ENCODE peak calls at places on chromosomes 16 and 17, in four cellular contexts. V is lung, M is IMR-90, Q is right cardiac atrium. L is an unnamed sample. For H3K4me1, the result is how much of the 10 kb centered on the place peaks cover.

GRCh38 chr17:81550285-81550684 is 1.9 kb downstream of the FAAP100 start:
- DNase-seq in V (no peak), M (no peak), Q (peak), L (no peak)

GRCh38 chr16:265711-266110 is 10.0 kb downstream of the RGS11 start:
- DNase-seq in V (no peak), M (no peak), Q (peak), L (no peak)

GRCh38 chr16:12459401-12459791 is 344.3 kb downstream of the CPPED1 start:
- DNase-seq in V (peak), M (no peak), Q (peak), L (no peak)

GRCh38 chr17:4796550-4796915 is 569 bp downstream of the PSMB6 start:
- DNase-seq in V (no peak), M (peak), Q (peak), L (peak)

GRCh38 chr16:67265834-67266233 is 13.5 kb upstream of the PLEKHG4 start:
- DNase-seq in V (no peak), M (no peak), Q (no peak), L (no peak)

GRCh38 chr16:13110124-13110796 is 208.9 kb downstream of the SHISA9 start:
- DNase-seq in V (no peak), M (no peak), Q (no peak), L (no peak)

GRCh38 chr16:56068314-56068713 is 123.0 kb upstream of the GNAO1 start:
- DNase-seq in V (no peak), M (no peak), Q (no peak), L (no peak)

GRCh38 chr16:71963125-71963875 is 36.9 kb downstream of the PKD1L3 start:
- DNase-seq in V (no peak), M (no peak), Q (no peak), L (no peak)

GRCh38 chr16:4414187-4414909 is 2.0 kb downstream of the CORO7 start:
- DNase-seq in V (no peak), M (no peak), Q (no peak), L (no peak)

GRCh38 chr16:78206623-78207223 is 107.3 kb downstream of the WWOX start:
- DNase-seq in V (no peak), M (no peak), Q (no peak), L (no peak)

GRCh38 chr17:1648582-1649115 is 1.0 kb downstream of the RILP start:
- DNase-seq in V (peak), M (peak), Q (peak), L (peak)

GRCh38 chr16:8998114-8998513 is 34.4 kb upstream of the USP7 start:
- DNase-seq in V (no peak), M (peak), Q (no peak), L (peak)

GRCh38 chr17:38333635-38334295 is 10.0 kb downstream of the GPR179 start:
- DNase-seq in V (no peak), M (no peak), Q (no peak), L (peak)

GRCh38 chr16:80746231-80746630 is 58.2 kb downstream of the CDYL2 start:
- DNase-seq in V (no peak), M (no peak), Q (no peak), L (no peak)

GRCh38 chr17:38628441-38628840 is 22.7 kb upstream of the SRCIN1 start:
- DNase-seq in V (no peak), M (peak), Q (no peak), L (peak)

GRCh38 chr16:47881574-47881973 is 274.2 kb downstream of the ABCC12 start:
- DNase-seq in V (no peak), M (no peak), Q (no peak), L (no peak)

GRCh38 chr16:85399583-85400284 is 213.4 kb upstream of the GSE1 start:
- DNase-seq in V (no peak), M (no peak), Q (peak), L (no peak)

GRCh38 chr17:7967751-7968150 is 34.7 kb upstream of the GUCY2D start:
- DNase-seq in V (no peak), M (no peak), Q (no peak), L (no peak)

GRCh38 chr16:85220125-85220839 is 108.0 kb upstream of the CIBAR2 start:
- DNase-seq in V (peak), M (peak), Q (peak), L (peak)

GRCh38 chr16:2948807-2949704 is 15.0 kb upstream of the KREMEN2 start:
- DNase-seq in V (no peak), M (no peak), Q (peak), L (no peak)

GRCh38 chr16:46859719-46860152 is 24.4 kb upstream of the GPT2 start:
- DNase-seq in V (no peak), M (peak), Q (no peak), L (no peak)

GRCh38 chr16:84839054-84839453 is 19.3 kb downstream of the CRISPLD2 start:
- DNase-seq in V (no peak), M (peak), Q (no peak), L (no peak)

GRCh38 chr16:29813644-29814562 is 1.9 kb downstream of the PRRT2 start:
- DNase-seq in V (no peak), M (no peak), Q (peak), L (no peak)

GRCh38 chr17:57329380-57330214 is 73.3 kb downstream of the MSI2 start:
- DNase-seq in V (no peak), M (peak), Q (no peak), L (no peak)

GRCh38 chr16:30805370-30806169 is 18.6 kb upstream of the ZNF629 start:
- DNase-seq in V (peak), M (peak), Q (peak), L (peak)

GRCh38 chr17:16383216-16383615 is 2.3 kb downstream of the UBB start:
- DNase-seq in V (no peak), M (no peak), Q (no peak), L (no peak)

GRCh38 chr17:29590261-29590978 is 972 bp upstream of the GIT1 start:
- DNase-seq in V (no peak), M (peak), Q (peak), L (peak)

GRCh38 chr16:24853830-24854229 is 8.1 kb downstream of the SLC5A11 start:
- DNase-seq in V (no peak), M (peak), Q (peak), L (peak)

GRCh38 chr17:69870091-69870530 is 204.9 kb upstream of the KCNJ16 start:
- DNase-seq in V (no peak), M (peak), Q (no peak), L (no peak)

GRCh38 chr17:79678091-79678731 is 52.5 kb upstream of the ENPP7 start:
- DNase-seq in V (no peak), M (no peak), Q (no peak), L (no peak)

GRCh38 chr17:37826497-37827115 is 81.7 kb upstream of the HNF1B start:
- DNase-seq in V (no peak), M (no peak), Q (peak), L (no peak)

GRCh38 chr17:19386276-19386863 is 620 bp downstream of the MFAP4 start:
- DNase-seq in V (peak), M (peak), Q (peak), L (peak)

GRCh38 chr16:31134625-31135534 is 647 bp downstream of the PRSS8 start:
- DNase-seq in V (peak), M (no peak), Q (peak), L (no peak)

GRCh38 chr17:1627987-1628855 is at the start of gene SLC43A2:
- DNase-seq in V (peak), M (peak), Q (peak), L (peak)

GRCh38 chr16:86761117-86761971 is 183.0 kb downstream of the FOXL1 start:
- DNase-seq in V (peak), M (peak), Q (peak), L (peak)

GRCh38 chr16:76963614-76964315 is 227.2 kb upstream of the MON1B start:
- DNase-seq in V (no peak), M (no peak), Q (no peak), L (no peak)

GRCh38 chr17:18257747-18258355 is 687 bp downstream of the FLII start:
- DNase-seq in V (peak), M (peak), Q (peak), L (no peak)

GRCh38 chr16:75196826-75197225 is 10.1 kb downstream of the CTRB2 start:
- DNase-seq in V (no peak), M (no peak), Q (no peak), L (no peak)

GRCh38 chr16:10870137-10870776 is 6.7 kb upstream of the CIITA start:
- DNase-seq in V (no peak), M (no peak), Q (no peak), L (no peak)
- H3K4me1 ChIP-seq in V (under half), M (under half), Q (under half), L (under half)

GRCh38 chr17:75978938-75979704 is at the start of the genes ACOX1 and TEN1:
- DNase-seq in V (peak), M (peak), Q (peak), L (peak)
- H3K4me1 ChIP-seq in V (under half), M (under half), Q (under half), L (under half)

GRCh38 chr17:83079766-83080616 is 582 bp downstream of the METRNL start:
- DNase-seq in V (no peak), M (no peak), Q (no peak), L (no peak)

GRCh38 chr17:83081561-83082201 is 2.3 kb downstream of the METRNL start:
- DNase-seq in V (no peak), M (peak), Q (peak), L (no peak)

GRCh38 chr17:83079340-83079747 is at the start of gene METRNL:
- DNase-seq in V (peak), M (peak), Q (peak), L (peak)

GRCh38 chr17:83082435-83082834 is 3.0 kb downstream of the METRNL start:
- DNase-seq in V (no peak), M (no peak), Q (no peak), L (no peak)

DNA sequence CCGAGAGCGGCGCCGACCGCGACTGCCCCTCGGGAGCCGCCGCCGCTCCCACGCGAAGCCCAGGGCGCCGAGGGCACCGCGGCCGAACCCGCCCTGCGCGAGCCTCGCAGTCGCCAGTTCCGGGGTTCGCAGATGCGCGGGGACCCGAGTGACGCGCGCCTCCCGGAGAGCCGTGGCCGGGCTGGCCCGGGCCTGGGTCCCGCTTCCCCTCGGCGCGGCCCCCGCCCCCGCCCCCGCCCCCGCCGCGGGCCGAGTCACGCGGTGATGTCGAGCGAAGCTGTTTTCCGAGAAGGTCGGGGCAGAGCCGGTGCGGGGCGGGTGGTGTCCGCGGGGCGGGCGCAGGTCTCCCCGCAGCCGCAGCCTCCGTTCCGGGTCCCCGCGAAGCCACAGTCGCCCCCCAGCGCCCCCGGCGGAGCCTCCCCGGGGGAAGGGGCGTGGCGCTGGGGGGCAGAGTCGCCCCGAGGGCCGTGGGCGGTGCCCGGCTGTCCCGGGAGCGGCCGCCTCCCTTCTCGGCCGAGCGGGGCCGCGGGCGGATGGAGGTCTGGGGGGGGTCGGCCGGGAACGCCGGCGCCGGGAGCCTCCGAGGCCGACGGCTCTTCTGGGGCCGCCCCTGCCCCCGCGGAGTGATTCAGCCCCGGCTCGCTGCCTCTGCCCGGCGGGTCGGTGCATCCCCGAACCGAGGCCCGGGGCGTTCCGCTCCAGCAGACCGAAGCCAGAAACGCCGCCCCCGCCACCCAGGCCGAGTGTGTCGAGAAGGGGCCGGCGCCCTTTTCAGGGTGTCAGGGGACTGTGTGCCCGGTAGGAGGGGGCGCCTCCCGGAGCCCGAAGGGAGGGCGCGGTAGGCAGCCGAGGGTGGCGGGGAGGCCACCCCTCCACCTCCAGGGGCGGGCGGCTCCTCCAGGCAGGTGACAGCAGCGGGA is 1.5 kb downstream of the METRNL start:
- DNase-seq in V (no peak), M (peak), Q (peak), L (no peak)
- H3K4me1 ChIP-seq in V (under half), M (under half), Q (under half), L (under half)

DNA sequence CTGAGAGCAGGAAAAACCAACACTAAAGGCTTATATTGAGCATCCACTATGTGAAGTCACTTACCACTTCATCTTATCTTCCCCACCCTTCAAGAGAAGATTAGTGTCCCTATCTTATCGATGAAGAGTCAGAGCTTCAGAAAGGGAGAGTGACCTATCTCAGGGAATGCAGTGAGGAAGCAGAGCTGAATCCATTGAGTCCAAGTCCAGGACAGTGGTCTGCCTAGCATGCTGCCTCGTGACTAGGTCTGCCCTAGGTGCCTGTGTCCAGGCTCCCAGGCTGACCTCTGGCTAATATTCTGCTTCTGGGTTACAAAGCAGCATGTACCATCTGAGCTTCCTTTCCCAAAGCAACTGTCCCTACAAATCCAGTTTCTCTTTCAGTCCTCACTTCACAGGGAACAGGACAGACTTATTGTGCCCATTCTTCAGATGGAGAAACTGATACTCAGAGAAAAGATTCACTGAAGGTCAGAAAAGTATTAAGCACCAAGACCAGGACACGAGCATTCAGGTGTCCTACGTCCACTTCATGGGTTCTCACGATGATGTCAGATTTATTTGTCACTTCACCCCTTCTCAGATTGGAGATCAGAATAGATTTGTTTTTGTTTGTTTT is 13.3 kb upstream of the FZD2 start:
- DNase-seq in V (no peak), M (no peak), Q (no peak), L (no peak)
- H3K4me1 ChIP-seq in V (under half), M (half or more), Q (under half), L (under half)

GRCh38 chr17:50059759-50060273 is 3.9 kb downstream of the ITGA3 start:
- DNase-seq in V (no peak), M (peak), Q (peak), L (no peak)

GRCh38 chr17:50057521-50057991 is 1.6 kb downstream of the ITGA3 start:
- DNase-seq in V (no peak), M (no peak), Q (peak), L (no peak)

GRCh38 chr17:50059256-50059655 is 3.3 kb downstream of the ITGA3 start:
- DNase-seq in V (no peak), M (no peak), Q (no peak), L (no peak)

GRCh38 chr17:50056961-50057330 is 1.0 kb downstream of the ITGA3 start:
- DNase-seq in V (no peak), M (peak), Q (no peak), L (no peak)

GRCh38 chr17:50058296-50058945 is 2.5 kb downstream of the ITGA3 start:
- DNase-seq in V (no peak), M (no peak), Q (peak), L (no peak)
- H3K4me1 ChIP-seq in V (under half), M (half or more), Q (under half), L (under half)

DNA sequence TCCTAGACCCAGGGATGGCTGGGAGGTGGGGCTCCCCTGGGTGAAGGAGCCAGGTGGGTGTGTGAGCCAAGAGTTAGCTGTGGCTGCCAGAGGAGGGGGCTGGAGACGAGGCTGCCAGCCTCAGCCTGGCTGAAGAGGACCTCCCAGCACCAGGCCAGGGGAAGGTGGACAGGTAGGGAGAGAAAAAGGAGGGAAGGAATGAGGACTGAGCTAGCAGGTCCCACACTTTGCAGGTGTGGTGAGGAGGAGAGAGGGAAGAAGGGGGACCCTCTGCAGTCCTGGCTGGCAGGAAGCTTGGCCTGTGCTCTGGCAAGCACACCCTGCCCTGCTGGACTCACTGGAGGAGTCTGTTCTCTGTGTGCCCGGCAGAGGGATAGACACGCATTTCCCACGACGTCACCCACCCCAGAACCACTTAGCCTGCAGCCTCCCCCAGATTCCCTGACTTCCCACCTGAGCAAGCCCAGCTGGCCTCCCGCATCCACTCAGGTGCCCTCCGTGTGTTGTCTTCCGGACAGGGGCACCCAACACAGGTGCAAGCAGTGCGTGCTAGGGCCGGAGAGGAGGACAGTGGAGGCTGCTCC is 42.0 kb downstream of the SOCS3 start:
- DNase-seq in V (no peak), M (no peak), Q (no peak), L (no peak)
- H3K4me1 ChIP-seq in V (under half), M (under half), Q (under half), L (under half)

GRCh38 chr17:47848198-47848513 is 2.8 kb downstream of the SP6 start:
- DNase-seq in V (no peak), M (no peak), Q (no peak), L (no peak)
- H3K4me1 ChIP-seq in V (under half), M (under half), Q (under half), L (under half)

DNA sequence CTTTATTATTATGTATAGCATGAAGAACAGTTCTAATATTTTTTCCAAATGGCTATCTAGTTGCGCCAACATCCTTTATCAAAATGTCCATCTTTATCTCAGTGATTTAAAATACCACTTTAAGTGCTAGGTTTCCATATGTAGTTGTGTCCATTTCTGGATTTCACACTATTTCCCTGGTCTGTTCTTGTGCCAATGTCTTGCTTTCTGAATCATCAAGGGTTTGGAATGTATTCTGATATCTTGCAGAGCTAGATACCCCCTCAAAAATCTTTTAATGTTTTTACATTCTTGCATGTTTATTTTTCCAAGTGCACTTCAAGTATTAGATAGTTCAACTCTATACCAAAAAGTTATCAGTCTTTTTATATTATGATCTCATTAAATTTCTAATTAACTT is 14.3 kb downstream of the MBTD1 start:
- DNase-seq in V (no peak), M (peak), Q (no peak), L (no peak)
- H3K4me1 ChIP-seq in V (under half), M (under half), Q (under half), L (under half)

L was measured in A673.